ENCODE peak calls at places on chromosomes 13 and 19, in four cellular contexts. V is breast epithelium; Y is stimulated activated CD8-positive, alpha-beta memory T cell treated with anti-CD3 and anti-CD28 coated beads, Interleukin-4, amount 100 ng/mL, for 48 hours; X is thoracic aorta. E is an unnamed sample.

GRCh38 chr19:4977299-4978174 is 8.6 kb downstream of the KDM4B start:
- DNase-seq in V (no peak), Y (no peak), X (no peak), E (no peak)

GRCh38 chr13:33184131-33184485 is 101.4 kb downstream of the STARD13 start:
- DNase-seq in V (no peak), Y (no peak), X (no peak), E (no peak)

GRCh38 chr13:62847520-62847919 is 1431.9 kb upstream of the PCDH20 start:
- DNase-seq in Y (no peak), X (no peak), V (no peak), E (no peak)

GRCh38 chr13:73870970-73871935 is 263.0 kb downstream of the KLF12 start:
- DNase-seq in Y (no peak), X (no peak), V (no peak), E (no peak)

GRCh38 chr13:74452176-74452575 is 318.0 kb upstream of the KLF12 start:
- DNase-seq in Y (no peak), X (no peak), V (no peak), E (no peak)

GRCh38 chr13:34025746-34026145 is 207.8 kb downstream of the RFC3 start:
- DNase-seq in Y (no peak), X (no peak), V (no peak), E (no peak)

GRCh38 chr13:98206946-98207345 is 29.9 kb upstream of the RNF113B start:
- DNase-seq in X (no peak), Y (no peak), V (no peak), E (no peak)

GRCh38 chr19:29724741-29725140 is 9.7 kb upstream of the C19orf12 start:
- DNase-seq in X (no peak), Y (no peak), V (no peak), E (no peak)

GRCh38 chr13:110485604-110486003 is 75.9 kb downstream of the RAB20 start:
- DNase-seq in V (no peak), Y (no peak), X (no peak), E (no peak)

GRCh38 chr13:44972956-44973581 is 16.2 kb downstream of the NUFIP1 start:
- DNase-seq in V (no peak), X (no peak), Y (no peak), E (no peak)

GRCh38 chr19:24003537-24003936 is 83.5 kb upstream of the ZNF254 start:
- DNase-seq in Y (no peak), V (no peak), X (no peak), E (no peak)

GRCh38 chr13:20340759-20341161 is 108.6 kb upstream of the GJB6 start:
- DNase-seq in V (no peak), Y (peak), X (no peak), E (no peak)

GRCh38 chr13:108549989-108550388 is 79.4 kb upstream of the MYO16 start:
- DNase-seq in V (no peak), X (no peak), Y (no peak), E (no peak)

GRCh38 chr19:6216996-6217751 is 62.6 kb downstream of the MLLT1 start:
- DNase-seq in V (no peak), X (no peak), Y (no peak), E (no peak)

GRCh38 chr13:112796190-112796915 is 106.5 kb downstream of the ATP11A start:
- DNase-seq in Y (no peak), V (no peak), X (no peak), E (no peak)

GRCh38 chr13:27919934-27920676 is at the start of gene PDX1:
- DNase-seq in Y (peak), V (no peak), X (no peak), E (no peak)

GRCh38 chr19:45852941-45853340 is 10.0 kb downstream of the SYMPK start:
- DNase-seq in V (no peak), Y (no peak), X (no peak), E (no peak)

GRCh38 chr13:106905380-106906259 is 337.7 kb upstream of the ARGLU1 start:
- DNase-seq in X (no peak), V (no peak), Y (no peak), E (no peak)

GRCh38 chr13:74129500-74130144 is 4.6 kb downstream of the KLF12 start:
- DNase-seq in X (no peak), Y (peak), V (no peak), E (no peak)

GRCh38 chr13:30877335-30877734 is 28.7 kb upstream of the MEDAG start:
- DNase-seq in Y (no peak), X (no peak), V (no peak), E (no peak)

GRCh38 chr19:1063030-1063908 is 3.7 kb upstream of the ARHGAP45 start:
- DNase-seq in Y (peak), V (no peak), X (no peak), E (peak)

GRCh38 chr13:47621931-47622330 is 379.1 kb downstream of the SUCLA2 start:
- DNase-seq in V (no peak), X (no peak), Y (no peak), E (no peak)

E was measured in MM.1S.